ENCODE peak calls at places on chromosomes 2 and 18, in six cellular contexts. X is brain microvascular endothelial cell, N is HCT116, C is MCF 10A, V is dorsolateral prefrontal cortex, Y is stomach. Q is an unnamed sample.

GRCh38 chr2:36858551-36859365 is 107.6 kb downstream of the STRN start:
- DNase-seq in X (no peak), N (no peak), C (no peak), V (no peak), Y (no peak), Q (no peak)

GRCh38 chr2:176122633-176123482 is at the start of gene HOXD9:
- DNase-seq in X (no peak), N (no peak), C (no peak), V (no peak), Y (no peak), Q (peak)

GRCh38 chr2:10342245-10342951 is 39.7 kb downstream of the HPCAL1 start:
- DNase-seq in X (no peak), N (no peak), C (no peak), V (no peak), Y (no peak), Q (no peak)

GRCh38 chr2:238985036-238985729 is 137.3 kb downstream of the TWIST2 start:
- DNase-seq in X (no peak), N (no peak), C (no peak), V (no peak), Y (no peak), Q (no peak)

GRCh38 chr18:44679912-44680270 is 797 bp upstream of the SETBP1 start:
- DNase-seq in X (no peak), N (no peak), C (peak), V (peak), Y (peak), Q (peak)

GRCh38 chr2:174438146-174438886 is 42.8 kb downstream of the SCRN3 start:
- DNase-seq in X (no peak), N (no peak), C (no peak), V (peak), Y (no peak), Q (no peak)

GRCh38 chr18:34837769-34838194 is 127.7 kb downstream of the DTNA start:
- DNase-seq in X (peak), N (no peak), C (no peak), V (no peak), Y (no peak), Q (no peak)

GRCh38 chr2:59462418-59463197 is 1090.8 kb downstream of the BCL11A start:
- DNase-seq in X (no peak), N (no peak), C (peak), V (no peak), Y (no peak), Q (no peak)

GRCh38 chr2:239735131-239735828 is 289.9 kb downstream of the NDUFA10 start:
- DNase-seq in X (no peak), N (no peak), C (no peak), V (peak), Y (no peak), Q (no peak)

GRCh38 chr2:120758181-120759048 is 22.7 kb downstream of the GLI2 start:
- DNase-seq in X (peak), N (no peak), C (no peak), V (peak), Y (peak), Q (peak)

GRCh38 chr2:186459009-186459408 is 27.1 kb upstream of the ZC3H15 start:
- DNase-seq in X (no peak), N (peak), C (peak), V (no peak), Y (no peak), Q (no peak)
- TF ChIP-seq CTCF in X (peak), N (peak), C (peak), V (peak), Y (no peak), Q (peak)

GRCh38 chr18:11387880-11388279 is 221.5 kb upstream of the SLC35G4 start:
- DNase-seq in X (peak), N (peak), C (peak), V (no peak), Y (peak), Q (no peak)
- TF ChIP-seq CTCF in X (peak), N (peak), C (peak), V (no peak), Y (no peak), Q (no peak)

GRCh38 chr2:200212862-200213425 is 93.5 kb upstream of the SPATS2L start:
- DNase-seq in X (no peak), N (no peak), C (no peak), V (no peak), Y (no peak), Q (no peak)

GRCh38 chr2:200203381-200203827 is 103.1 kb upstream of the SPATS2L start:
- DNase-seq in X (no peak), N (no peak), C (no peak), V (no peak), Y (no peak), Q (no peak)

GRCh38 chr2:200208041-200208440 is 98.5 kb upstream of the SPATS2L start:
- DNase-seq in X (no peak), N (no peak), C (no peak), V (no peak), Y (no peak), Q (no peak)

DNA sequence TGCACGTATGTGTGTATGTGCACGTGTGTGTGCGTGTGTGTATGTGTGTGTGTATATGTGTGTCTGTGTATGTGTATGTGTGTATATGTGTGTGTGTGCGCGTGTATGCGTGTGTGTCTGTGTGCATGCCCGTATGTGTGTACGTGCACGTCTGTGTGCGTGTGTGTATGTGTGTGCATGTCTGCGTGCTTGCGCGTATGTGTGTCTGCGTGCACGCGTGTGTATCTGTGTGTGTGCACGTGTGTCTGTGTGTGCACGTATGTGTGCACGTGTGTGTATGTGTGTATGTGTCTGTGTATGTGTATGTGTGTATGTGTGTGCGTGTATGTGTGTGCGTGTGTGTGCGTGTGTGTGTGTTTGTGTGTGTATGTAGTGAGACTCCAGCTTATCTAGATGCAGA is 97.5 kb upstream of the SPATS2L start:
- DNase-seq in X (no peak), N (no peak), C (no peak), V (no peak), Y (no peak), Q (no peak)
- TF ChIP-seq CTCF in X (no peak), N (no peak), C (no peak), V (no peak), Y (no peak), Q (no peak)

GRCh38 chr2:41870257-41870570 is 177.6 kb upstream of the PKDCC start:
- DNase-seq in X (no peak), N (no peak), C (no peak), V (no peak), Y (no peak), Q (no peak)
- TF ChIP-seq CTCF in X (no peak), N (no peak), C (no peak), V (no peak), Y (no peak), Q (no peak)